ENCODE peak calls at places on chromosomes 12 and 14, in ten cellular contexts. R, M, S, W, V, L, U, J, K and T are unnamed samples.

GRCh38 chr12:51678086-51678724 is 87.2 kb downstream of the SCN8A start:
- DNase-seq in R (peak; percentile 38), M (peak; percentile 73), S (peak; percentile 52), W (peak; percentile 74), V (peak; percentile 22), L (peak; percentile 72), U (peak; percentile 29), J (no peak), K (peak; percentile 58), T (peak; percentile 10)

GRCh38 chr12:61397668-61398067 is 862.5 kb upstream of the USP15 start:
- DNase-seq in R (no peak), M (no peak), S (no peak), W (no peak), V (no peak), L (no peak), U (no peak), J (no peak), K (peak; percentile 11), T (no peak)

GRCh38 chr12:91419809-91420208 is 237.2 kb upstream of the DCN start:
- DNase-seq in R (no peak), M (no peak), S (no peak), W (no peak), V (no peak), L (no peak), U (no peak), J (no peak), K (no peak), T (no peak)

GRCh38 chr14:21097616-21098133 is 780 bp downstream of the ZNF219 start:
- DNase-seq in R (peak; percentile 52), M (no peak), S (peak; percentile 74), W (no peak), V (no peak), L (no peak), U (no peak), J (no peak), K (no peak), T (no peak)

GRCh38 chr12:37546206-37546605 is 770.4 kb upstream of the ALG10B start:
- DNase-seq in R (no peak), M (no peak), S (no peak), W (no peak), V (no peak), L (no peak), U (no peak), J (no peak), K (no peak), T (no peak)

GRCh38 chr12:122078141-122079037 is at the start of gene MLXIP:
- DNase-seq in R (peak; percentile 94), M (peak; percentile 95), S (peak; percentile 85), W (peak; percentile 94), V (peak; percentile 92), L (peak; percentile 96), U (peak; percentile 85), J (peak; percentile 82), K (peak; percentile 77), T (peak; percentile 72)

GRCh38 chr14:50964683-50965390 is 20.6 kb upstream of the PYGL start:
- DNase-seq in R (no peak), M (no peak), S (peak; percentile 60), W (peak; percentile 76), V (peak; percentile 29), L (peak; percentile 97), U (no peak), J (no peak), K (peak; percentile 93), T (peak; percentile 96)

GRCh38 chr14:90805662-90806548 is 10.3 kb downstream of the TTC7B start:
- DNase-seq in R (no peak), M (no peak), S (no peak), W (no peak), V (peak; percentile 50), L (peak; percentile 38), U (no peak), J (no peak), K (no peak), T (no peak)

GRCh38 chr14:104885031-104885972 is 20.2 kb downstream of the CEP170B start:
- DNase-seq in R (peak; percentile 4), M (no peak), S (no peak), W (no peak), V (no peak), L (no peak), U (no peak), J (no peak), K (no peak), T (no peak)

GRCh38 chr12:68746572-68747180 is 700 bp downstream of the SLC35E3 start:
- DNase-seq in R (peak; percentile 60), M (peak; percentile 41), S (peak; percentile 26), W (peak; percentile 51), V (peak; percentile 36), L (peak; percentile 79), U (peak; percentile 5), J (peak; percentile 5), K (peak; percentile 73), T (no peak)

GRCh38 chr12:53287741-53288216 is 7.6 kb upstream of the PFDN5 start:
- DNase-seq in R (peak; percentile 79), M (peak; percentile 62), S (peak; percentile 45), W (peak; percentile 79), V (no peak), L (peak; percentile 68), U (peak; percentile 46), J (no peak), K (peak; percentile 59), T (peak; percentile 70)

GRCh38 chr12:117151195-117152031 is 38.9 kb downstream of the FBXO21 start:
- DNase-seq in R (peak; percentile 50), M (peak; percentile 76), S (no peak), W (peak; percentile 94), V (peak; percentile 45), L (peak; percentile 73), U (no peak), J (no peak), K (peak; percentile 29), T (no peak)

GRCh38 chr12:100453953-100454352 is 19.7 kb upstream of the NR1H4 start:
- DNase-seq in R (no peak), M (no peak), S (peak; percentile 8), W (no peak), V (no peak), L (no peak), U (no peak), J (no peak), K (no peak), T (no peak)

GRCh38 chr12:59007620-59008019 is 87.3 kb upstream of the LRIG3 start:
- DNase-seq in R (no peak), M (no peak), S (no peak), W (no peak), V (no peak), L (no peak), U (no peak), J (no peak), K (peak; percentile 17), T (no peak)

GRCh38 chr14:31934767-31935266 is 142.3 kb upstream of the ARHGAP5 start:
- DNase-seq in R (no peak), M (peak; percentile 46), S (peak; percentile 94), W (peak; percentile 87), V (peak; percentile 39), L (peak; percentile 81), U (no peak), J (no peak), K (peak; percentile 67), T (no peak)

GRCh38 chr12:63997198-63997597 is 152.7 kb downstream of the SRGAP1 start:
- DNase-seq in R (no peak), M (no peak), S (peak; percentile 7), W (no peak), V (no peak), L (peak; percentile 34), U (no peak), J (no peak), K (peak; percentile 83), T (no peak)

GRCh38 chr12:113770389-113770865 is 195.7 kb downstream of the RBM19 start:
- DNase-seq in R (no peak), M (no peak), S (no peak), W (no peak), V (no peak), L (no peak), U (no peak), J (no peak), K (no peak), T (no peak)

GRCh38 chr14:21203470-21204166 is 47.8 kb upstream of the OR5AU1 start:
- DNase-seq in R (no peak), M (no peak), S (peak; percentile 63), W (no peak), V (no peak), L (no peak), U (no peak), J (no peak), K (no peak), T (no peak)

GRCh38 chr12:49534806-49535278 is 4.0 kb upstream of the KCNH3 start:
- DNase-seq in R (no peak), M (no peak), S (no peak), W (no peak), V (no peak), L (no peak), U (no peak), J (no peak), K (no peak), T (no peak)

GRCh38 chr12:63917477-63917862 is 73.0 kb downstream of the SRGAP1 start:
- DNase-seq in R (no peak), M (no peak), S (no peak), W (no peak), V (no peak), L (no peak), U (no peak), J (no peak), K (no peak), T (no peak)

GRCh38 chr14:89417469-89418225 is 614 bp upstream of the FOXN3 start:
- DNase-seq in R (peak; percentile 75), M (peak; percentile 37), S (peak; percentile 76), W (peak; percentile 77), V (peak; percentile 34), L (peak; percentile 47), U (peak; percentile 30), J (no peak), K (peak; percentile 56), T (no peak)

GRCh38 chr12:10102322-10102721 is 3.5 kb upstream of the CLEC1A start:
- DNase-seq in R (no peak), M (no peak), S (no peak), W (no peak), V (no peak), L (no peak), U (no peak), J (no peak), K (no peak), T (no peak)

GRCh38 chr14:74684444-74684843 is 28.4 kb downstream of the AREL1 start:
- DNase-seq in R (peak; percentile 25), M (no peak), S (no peak), W (no peak), V (no peak), L (no peak), U (peak; percentile 14), J (no peak), K (no peak), T (no peak)

GRCh38 chr14:98408713-98409112 is 863.3 kb downstream of the BCL11B start:
- DNase-seq in R (peak; percentile 45), M (no peak), S (no peak), W (no peak), V (no peak), L (no peak), U (no peak), J (no peak), K (no peak), T (no peak)

GRCh38 chr14:104678346-104678745 is 11.1 kb upstream of the INF2 start:
- DNase-seq in R (no peak), M (no peak), S (peak; percentile 91), W (no peak), V (no peak), L (peak; percentile 43), U (no peak), J (no peak), K (no peak), T (no peak)

GRCh38 chr12:46516933-46517578 is 144.5 kb upstream of the SLC38A2 start:
- DNase-seq in R (peak; percentile 49), M (no peak), S (no peak), W (no peak), V (no peak), L (no peak), U (peak; percentile 32), J (no peak), K (peak; percentile 27), T (no peak)

GRCh38 chr12:42267408-42268190 is 29.6 kb upstream of the YAF2 start:
- DNase-seq in R (no peak), M (no peak), S (no peak), W (no peak), V (no peak), L (no peak), U (no peak), J (no peak), K (no peak), T (no peak)

GRCh38 chr12:3295648-3296408 is 195.2 kb upstream of the PRMT8 start:
- DNase-seq in R (no peak), M (no peak), S (no peak), W (no peak), V (no peak), L (peak; percentile 66), U (no peak), J (no peak), K (no peak), T (no peak)